ENCODE peak calls at places on chromosomes 3 and 15, in five cellular contexts. X is Peyer's patch, N is right atrium auricular region, O is pancreas, W is mammary epithelial cell. I is an unnamed sample. For H3K4me1 and H3K36me3, the result is how much of the 10 kb centered on the place peaks cover.

GRCh38 chr3:103002447-103002846 is 567.6 kb downstream of the ZPLD1 start:
- DNase-seq in X (no peak), N (no peak), O (no peak), W (no peak), I (no peak)

GRCh38 chr3:114839476-114839875 is 307.6 kb downstream of the ZBTB20 start:
- DNase-seq in X (no peak), N (no peak), O (no peak), W (no peak), I (no peak)

GRCh38 chr15:52082197-52083036 is 30.2 kb downstream of the BCL2L10 start:
- DNase-seq in X (no peak), N (no peak), O (no peak), W (no peak), I (no peak)

GRCh38 chr3:12891985-12892839 is 50.8 kb upstream of the RPL32 start:
- DNase-seq in X (no peak), N (no peak), O (peak), W (peak), I (no peak)

GRCh38 chr15:23570466-23570865 is 5.0 kb downstream of the MKRN3 start:
- DNase-seq in X (no peak), N (no peak), O (peak), W (no peak), I (no peak)

GRCh38 chr3:94234177-94234788 is 171.4 kb downstream of the NSUN3 start:
- DNase-seq in X (no peak), N (no peak), O (no peak), W (peak), I (no peak)

GRCh38 chr3:194472290-194472920 is 14.4 kb downstream of the ATP13A3 start:
- DNase-seq in X (no peak), N (no peak), O (no peak), W (peak), I (peak)

GRCh38 chr3:138567403-138567802 is 26.7 kb downstream of the CEP70 start:
- DNase-seq in X (no peak), N (no peak), O (no peak), W (no peak), I (no peak)

GRCh38 chr3:55198554-55198953 is 270.7 kb upstream of the LRTM1 start:
- DNase-seq in X (no peak), N (no peak), O (no peak), W (no peak), I (no peak)

GRCh38 chr3:161890147-161890625 is 393.6 kb downstream of the OTOL1 start:
- DNase-seq in X (no peak), N (no peak), O (no peak), W (peak), I (no peak)

GRCh38 chr3:61438253-61439115 is 122.9 kb upstream of the PTPRG start:
- DNase-seq in X (no peak), N (no peak), O (peak), W (no peak), I (no peak)

GRCh38 chr3:68919000-68919399 is 13.3 kb downstream of the TAFA4 start:
- DNase-seq in X (no peak), N (no peak), O (no peak), W (peak), I (no peak)

GRCh38 chr3:160448845-160449659 is 534 bp downstream of the TRIM59 start:
- DNase-seq in X (no peak), N (no peak), O (no peak), W (no peak), I (no peak)

GRCh38 chr3:67739851-67740250 is 85.4 kb upstream of the SUCLG2 start:
- DNase-seq in X (no peak), N (no peak), O (no peak), W (no peak), I (no peak)

GRCh38 chr15:65059369-65059750 is 8.4 kb downstream of the RASL12 start:
- DNase-seq in X (no peak), N (no peak), O (no peak), W (no peak), I (no peak)

GRCh38 chr3:16512435-16513140 is 911 bp downstream of the RFTN1 start:
- DNase-seq in X (peak), N (peak), O (no peak), W (no peak), I (peak)

GRCh38 chr3:76063019-76063418 is 277.7 kb upstream of the ZNF717 start:
- DNase-seq in X (no peak), N (no peak), O (no peak), W (peak), I (no peak)

GRCh38 chr3:126329927-126330725 is 27.1 kb downstream of the KLF15 start:
- DNase-seq in X (peak), N (no peak), O (no peak), W (no peak), I (no peak)

GRCh38 chr3:107235193-107235922 is 141.9 kb upstream of the CCDC54 start:
- DNase-seq in X (no peak), N (no peak), O (no peak), W (no peak), I (no peak)

GRCh38 chr15:90762109-90762508 is 45.0 kb downstream of the BLM start:
- DNase-seq in X (no peak), N (peak), O (no peak), W (no peak), I (no peak)

GRCh38 chr15:96230557-96231181 is 99.8 kb upstream of the NR2F2 start:
- DNase-seq in X (no peak), N (no peak), O (no peak), W (peak), I (no peak)

GRCh38 chr3:140276698-140277097 is 341.7 kb downstream of the CLSTN2 start:
- DNase-seq in X (no peak), N (no peak), O (no peak), W (peak), I (no peak)

GRCh38 chr3:3059637-3060036 is 50.5 kb downstream of the IL5RA start:
- DNase-seq in X (no peak), N (no peak), O (no peak), W (no peak), I (no peak)

GRCh38 chr15:42879390-42879912 is 41.1 kb downstream of the TTBK2 start:
- DNase-seq in X (no peak), N (no peak), O (no peak), W (no peak), I (no peak)

GRCh38 chr3:4533489-4534443 is 40.6 kb downstream of the ITPR1 start:
- DNase-seq in X (no peak), N (no peak), O (peak), W (no peak), I (no peak)

GRCh38 chr15:89822951-89823701 is 8.5 kb upstream of the ANPEP start:
- DNase-seq in X (no peak), N (no peak), O (no peak), W (peak), I (no peak)

GRCh38 chr15:41417418-41417811 is 520 bp downstream of the RTF1 start:
- DNase-seq in X (no peak), N (no peak), O (no peak), W (peak), I (peak)

GRCh38 chr3:197590313-197590962 is 34.7 kb upstream of the BDH1 start:
- DNase-seq in X (peak), N (no peak), O (peak), W (no peak), I (no peak)

GRCh38 chr3:79361748-79362378 is 405.9 kb downstream of the ROBO1 start:
- DNase-seq in X (no peak), N (no peak), O (no peak), W (peak), I (no peak)

GRCh38 chr3:39806820-39807219 is 2.6 kb upstream of the MYRIP start:
- DNase-seq in X (no peak), N (no peak), O (no peak), W (no peak), I (no peak)

GRCh38 chr15:62889734-62890505 is 152.6 kb upstream of the TPM1 start:
- DNase-seq in X (no peak), N (no peak), O (peak), W (no peak), I (no peak)

GRCh38 chr15:77808581-77809198 is 176.0 kb upstream of the LINGO1 start:
- DNase-seq in X (no peak), N (no peak), O (no peak), W (no peak), I (no peak)
- H3K27ac ChIP-seq in X (no peak), N (no peak), O (no peak), W (no peak), I (no peak)

GRCh38 chr15:78236491-78236890 is 2.1 kb upstream of the ACSBG1 start:
- DNase-seq in X (no peak), N (no peak), O (no peak), W (no peak), I (no peak)
- H3K4me1 ChIP-seq in X (under half), N (under half), O (under half), W (under half), I (under half)

GRCh38 chr3:105759442-105760078 is 109.3 kb downstream of the CBLB start:
- DNase-seq in X (no peak), N (no peak), O (no peak), W (no peak), I (no peak)

GRCh38 chr3:105762749-105763673 is 105.8 kb downstream of the CBLB start:
- DNase-seq in X (no peak), N (no peak), O (no peak), W (no peak), I (no peak)

GRCh38 chr3:105764378-105765376 is 104.1 kb downstream of the CBLB start:
- DNase-seq in X (no peak), N (no peak), O (no peak), W (no peak), I (no peak)

GRCh38 chr3:105767776-105768175 is 101.0 kb downstream of the CBLB start:
- DNase-seq in X (no peak), N (no peak), O (no peak), W (no peak), I (no peak)

GRCh38 chr3:105763674-105764036 is 105.2 kb downstream of the CBLB start:
- DNase-seq in X (no peak), N (no peak), O (no peak), W (no peak), I (no peak)
- H3K36me3 ChIP-seq in X (under half), N (under half), O (under half), W (under half), I (under half)

GRCh38 chr15:99564221-99565030 is 1.4 kb upstream of the MEF2A start:
- DNase-seq in X (no peak), N (peak), O (peak), W (no peak), I (no peak)
- H3K27ac ChIP-seq in X (peak), N (peak), O (peak), W (no peak), I (no peak)

DNA sequence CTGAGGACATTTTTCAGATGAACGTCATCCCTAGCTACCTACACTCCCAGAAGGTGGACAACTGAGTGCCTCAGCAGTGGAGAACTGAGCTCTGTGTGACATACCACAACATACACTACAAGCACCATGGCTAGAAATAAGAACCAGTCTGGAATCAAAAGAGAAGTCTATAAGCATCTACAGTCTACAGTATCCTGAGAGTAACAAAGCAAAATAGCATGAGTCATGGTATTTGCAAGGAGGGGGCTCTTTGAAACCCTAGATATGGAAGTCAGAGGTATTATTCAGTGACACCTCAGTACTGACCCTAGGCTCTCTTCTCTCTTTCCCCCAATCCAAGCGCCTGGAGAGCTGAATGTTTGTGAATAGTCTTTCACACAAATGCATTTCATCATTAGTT is 87.5 kb downstream of the TNIK start:
- DNase-seq in X (no peak), N (no peak), O (no peak), W (no peak), I (no peak)
- H3K4me1 ChIP-seq in X (under half), N (under half), O (under half), W (under half), I (under half)

GRCh38 chr15:80578206-80578595 is 116.9 kb upstream of the ABHD17C start:
- DNase-seq in X (no peak), N (no peak), O (no peak), W (no peak), I (no peak)
- H3K36me3 ChIP-seq in X (under half), N (under half), O (under half), W (under half), I (under half)

GRCh38 chr3:37028329-37028728 is 35.0 kb downstream of the MLH1 start:
- DNase-seq in X (no peak), N (peak), O (peak), W (no peak), I (no peak)
- H3K27ac ChIP-seq in X (no peak), N (peak), O (no peak), W (no peak), I (no peak)

GRCh38 chr3:56753206-56753605 is 48.5 kb downstream of the ARHGEF3 start:
- DNase-seq in X (no peak), N (no peak), O (no peak), W (peak), I (no peak)
- H3K4me1 ChIP-seq in X (under half), N (under half), O (under half), W (under half), I (half or more)

GRCh38 chr3:49030331-49030730 is 1.1 kb upstream of the IMPDH2 start:
- DNase-seq in X (no peak), N (no peak), O (peak), W (no peak), I (no peak)

GRCh38 chr3:49028673-49029562 is at the start of gene IMPDH2:
- DNase-seq in X (peak), N (peak), O (peak), W (peak), I (peak)

GRCh38 chr3:49029563-49029884 is 326 bp upstream of the IMPDH2 start:
- DNase-seq in X (no peak), N (peak), O (no peak), W (no peak), I (no peak)

GRCh38 chr3:49035278-49035677 is 6.1 kb upstream of the IMPDH2 start:
- DNase-seq in X (no peak), N (no peak), O (no peak), W (no peak), I (no peak)

DNA sequence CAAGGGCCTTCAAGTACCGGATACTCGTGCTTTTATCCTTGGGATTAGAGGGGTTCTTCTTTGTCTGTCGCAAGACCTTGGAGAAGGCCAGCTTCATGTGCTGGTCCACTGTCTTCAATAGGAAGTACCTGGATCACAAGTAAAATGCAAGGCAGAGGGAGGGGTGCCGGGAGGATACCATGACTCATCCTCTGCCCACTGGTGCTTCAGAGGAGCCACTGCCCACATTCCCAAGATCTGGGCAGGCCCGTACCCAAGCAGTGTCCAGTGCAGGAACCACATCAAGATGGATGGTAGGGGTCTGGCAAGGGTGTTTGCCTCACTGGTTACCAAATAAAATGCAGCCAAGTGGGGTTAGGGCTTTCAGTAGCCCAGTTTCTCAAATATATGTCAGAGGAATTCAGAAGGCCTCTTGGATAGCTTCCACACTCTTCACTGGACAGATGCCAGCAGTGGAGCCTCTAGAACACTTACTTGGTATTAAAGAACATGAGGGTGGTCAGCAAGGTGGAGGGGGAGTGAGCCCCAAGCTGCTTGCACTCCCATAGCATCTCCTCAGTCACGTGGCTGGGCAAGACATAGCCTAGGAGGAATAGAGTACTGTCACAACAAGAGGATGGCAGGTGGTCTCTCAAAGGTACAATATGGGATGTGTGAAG is 3.6 kb upstream of the IMPDH2 start:
- DNase-seq in X (no peak), N (no peak), O (no peak), W (peak), I (no peak)
- H3K36me3 ChIP-seq in X (half or more), N (half or more), O (under half), W (under half), I (under half)